ENCODE peak calls at places on chromosomes 11 and 22, in seven cellular contexts. S is HepG2; X is mesendoderm; Y is body of pancreas; M is CD4-positive, alpha-beta memory T cell; L is transverse colon; B is uterus. F is an unnamed sample. For H3K4me1, the result is how much of the 10 kb centered on the place peaks cover.

GRCh38 chr11:94325681-94326080 is 21.3 kb downstream of the IZUMO1R start:
- DNase-seq in S (peak), X (peak), Y (peak), M (peak), L (peak), B (no peak), F (peak)

GRCh38 chr11:18365736-18366135 is 28.6 kb upstream of the LDHA start:
- DNase-seq in S (no peak), X (no peak), Y (no peak), M (no peak), L (no peak), B (no peak), F (no peak)

GRCh38 chr22:27990451-27990840 is 71.4 kb upstream of the PITPNB start:
- DNase-seq in S (no peak), X (no peak), Y (peak), M (no peak), L (no peak), B (no peak), F (no peak)

GRCh38 chr11:73361953-73362776 is 14.0 kb upstream of the RELT start:
- DNase-seq in S (no peak), X (peak), Y (no peak), M (no peak), L (no peak), B (no peak), F (no peak)

GRCh38 chr11:30911247-30911646 is 325.1 kb upstream of the MPPED2 start:
- DNase-seq in S (no peak), X (peak), Y (no peak), M (no peak), L (no peak), B (no peak), F (no peak)

GRCh38 chr22:29625090-29625825 is 21.8 kb downstream of the NF2 start:
- DNase-seq in S (peak), X (peak), Y (peak), M (peak), L (peak), B (peak), F (peak)

GRCh38 chr22:23384451-23384850 is 195.6 kb downstream of the IGLL1 start:
- DNase-seq in S (no peak), X (no peak), Y (no peak), M (no peak), L (no peak), B (no peak), F (no peak)

GRCh38 chr22:50114221-50114981 is 24.6 kb downstream of the MOV10L1 start:
- DNase-seq in S (no peak), X (no peak), Y (no peak), M (no peak), L (no peak), B (no peak), F (no peak)

GRCh38 chr11:85918910-85919794 is 64.0 kb downstream of the CCDC83 start:
- DNase-seq in S (peak), X (no peak), Y (no peak), M (no peak), L (no peak), B (no peak), F (no peak)

GRCh38 chr11:120137187-120137610 is 714 bp downstream of the TRIM29 start:
- DNase-seq in S (no peak), X (no peak), Y (no peak), M (no peak), L (peak), B (peak), F (no peak)

GRCh38 chr22:43407591-43407990 is 4.2 kb upstream of the MPPED1 start:
- DNase-seq in S (no peak), X (no peak), Y (no peak), M (no peak), L (no peak), B (no peak), F (no peak)

GRCh38 chr22:42799061-42799460 is 58.0 kb downstream of the ARFGAP3 start:
- DNase-seq in S (no peak), X (no peak), Y (no peak), M (no peak), L (no peak), B (no peak), F (no peak)

GRCh38 chr22:24499706-24500105 is 4.6 kb downstream of the UPB1 start:
- DNase-seq in S (no peak), X (no peak), Y (no peak), M (no peak), L (no peak), B (no peak), F (no peak)

GRCh38 chr22:24501366-24502005 is 6.4 kb downstream of the UPB1 start:
- DNase-seq in S (peak), X (peak), Y (no peak), M (no peak), L (no peak), B (no peak), F (no peak)

GRCh38 chr22:24502540-24502939 is 7.4 kb downstream of the UPB1 start:
- DNase-seq in S (no peak), X (no peak), Y (no peak), M (no peak), L (no peak), B (no peak), F (no peak)

GRCh38 chr22:24498826-24499225 is 3.7 kb downstream of the UPB1 start:
- DNase-seq in S (no peak), X (no peak), Y (no peak), M (no peak), L (no peak), B (no peak), F (no peak)

GRCh38 chr22:24500251-24500820 is 5.2 kb downstream of the UPB1 start:
- DNase-seq in S (peak), X (no peak), Y (no peak), M (no peak), L (no peak), B (no peak), F (no peak)
- H3K4me1 ChIP-seq in S (half or more), X (under half), Y (under half), M (under half), L (under half), B (under half), F (under half)

DNA sequence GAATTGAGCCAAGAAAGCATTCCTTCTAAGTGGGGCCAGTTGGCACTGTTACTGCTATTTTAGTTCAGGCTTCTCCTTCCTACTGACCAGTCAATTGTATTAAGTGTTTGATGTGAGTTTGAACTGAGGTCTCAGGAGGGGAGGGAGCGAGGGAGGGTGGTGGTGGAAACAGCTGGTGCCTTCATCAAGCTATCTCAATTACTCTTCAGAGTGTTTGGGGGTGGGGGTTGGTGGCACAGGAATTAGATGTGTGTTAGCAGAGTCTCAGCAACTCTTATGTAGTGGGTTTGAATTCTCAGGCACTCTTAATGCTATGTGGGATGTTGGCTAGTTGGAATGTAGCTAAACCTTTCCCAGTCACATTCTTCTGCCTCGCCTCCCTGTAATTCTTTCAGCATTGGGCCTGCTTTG is 14.5 kb downstream of the CTNND1 start:
- DNase-seq in S (no peak), X (peak), Y (no peak), M (no peak), L (no peak), B (no peak), F (no peak)
- H3K4me1 ChIP-seq in S (half or more), X (under half), Y (half or more), M (under half), L (half or more), B (under half), F (under half)

DNA sequence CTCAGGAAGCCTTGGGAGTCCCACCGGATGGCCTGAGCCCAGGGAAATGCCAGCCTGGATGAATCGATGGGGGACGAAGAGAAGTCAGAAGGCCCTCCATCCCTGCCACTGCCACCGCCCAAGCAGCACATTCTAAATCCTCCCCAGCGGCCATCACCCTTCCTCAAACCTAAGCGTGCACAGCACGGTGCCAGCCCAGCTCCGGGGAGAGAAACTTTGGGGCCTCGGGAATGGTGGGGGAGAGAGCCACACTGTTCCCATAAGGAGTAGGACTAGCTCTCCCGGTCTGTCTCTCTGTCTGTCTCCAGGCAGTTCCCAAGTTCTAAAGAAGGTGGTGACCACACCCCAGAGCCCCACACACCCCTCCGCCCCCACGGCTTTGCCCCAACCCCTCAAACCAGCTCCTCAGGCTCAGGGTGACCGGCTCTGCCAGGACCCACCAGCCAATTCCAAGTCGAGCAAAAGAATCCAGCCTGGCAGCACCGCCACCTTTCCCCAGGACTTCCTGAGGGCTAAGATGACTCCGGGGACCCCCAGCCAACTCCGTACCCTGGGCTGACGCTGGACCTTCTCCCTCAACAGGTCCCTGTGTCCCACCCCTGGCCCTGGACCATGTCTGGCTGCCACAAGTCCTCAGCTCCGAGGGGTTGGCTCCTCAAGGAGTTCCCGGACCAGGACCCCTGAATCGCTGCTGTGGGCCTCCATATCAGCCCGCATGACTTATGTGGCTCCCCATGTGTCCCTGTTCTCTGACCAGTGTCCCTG is 2.7 kb downstream of the AHNAK start:
- DNase-seq in S (no peak), X (no peak), Y (no peak), M (no peak), L (no peak), B (no peak), F (no peak)
- H3K4me1 ChIP-seq in S (half or more), X (under half), Y (half or more), M (half or more), L (half or more), B (under half), F (half or more)

GRCh38 chr11:66116576-66117361 is 46.7 kb downstream of the PACS1 start:
- DNase-seq in S (no peak), X (no peak), Y (no peak), M (no peak), L (no peak), B (no peak), F (no peak)
- H3K4me1 ChIP-seq in S (half or more), X (under half), Y (half or more), M (half or more), L (under half), B (under half), F (under half)

GRCh38 chr22:21939392-21940319 is 13.0 kb downstream of the PPM1F start:
- DNase-seq in S (no peak), X (no peak), Y (no peak), M (no peak), L (no peak), B (no peak), F (no peak)

GRCh38 chr22:21937821-21938070 is 14.9 kb downstream of the PPM1F start:
- DNase-seq in S (no peak), X (no peak), Y (no peak), M (no peak), L (no peak), B (peak), F (no peak)

GRCh38 chr22:21937041-21937820 is 15.4 kb downstream of the PPM1F start:
- DNase-seq in S (no peak), X (no peak), Y (peak), M (no peak), L (peak), B (no peak), F (no peak)

GRCh38 chr22:21938906-21939305 is 13.7 kb downstream of the PPM1F start:
- DNase-seq in S (no peak), X (no peak), Y (no peak), M (no peak), L (no peak), B (no peak), F (no peak)

GRCh38 chr22:21938071-21938822 is 14.4 kb downstream of the PPM1F start:
- DNase-seq in S (peak), X (peak), Y (peak), M (peak), L (peak), B (peak), F (peak)
- H3K4me1 ChIP-seq in S (under half), X (under half), Y (under half), M (under half), L (under half), B (under half), F (under half)

DNA sequence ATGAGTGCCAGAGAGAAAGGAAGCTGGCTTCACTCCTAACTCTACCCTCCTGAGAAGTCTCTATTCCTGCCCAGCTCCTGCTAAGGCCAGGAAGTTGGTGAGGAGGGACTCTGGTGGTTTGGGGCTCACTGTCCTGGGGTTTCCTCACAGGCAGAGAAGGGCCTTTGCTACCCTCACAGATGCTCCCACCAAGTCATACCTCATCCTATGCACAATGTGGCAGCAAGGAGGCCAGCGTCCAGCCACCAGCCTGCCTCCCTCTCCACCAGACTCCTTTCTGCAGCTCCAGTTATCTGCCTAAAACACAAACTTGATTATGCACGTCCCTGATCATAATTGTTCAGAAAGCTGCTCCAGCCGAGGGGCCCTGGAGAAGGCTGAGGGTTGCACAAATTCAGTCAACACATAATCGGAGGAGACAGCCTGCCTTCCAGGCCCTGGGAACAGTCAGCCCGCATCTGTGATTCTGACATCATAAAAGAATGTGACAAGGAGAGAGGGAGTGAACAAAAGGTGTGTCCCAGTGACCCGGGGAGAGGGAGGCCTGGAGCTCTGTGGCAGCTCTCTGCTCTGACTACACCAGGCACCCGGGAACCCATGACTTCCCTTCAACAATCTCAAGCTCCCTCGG is 28.8 kb downstream of the DKK3 start:
- DNase-seq in S (no peak), X (peak), Y (no peak), M (no peak), L (no peak), B (peak), F (no peak)
- H3K4me1 ChIP-seq in S (under half), X (under half), Y (under half), M (under half), L (under half), B (under half), F (under half)

GRCh38 chr11:83746921-83747585 is 460.9 kb upstream of the CCDC90B start:
- DNase-seq in S (no peak), X (no peak), Y (no peak), M (no peak), L (no peak), B (no peak), F (no peak)
- H3K4me1 ChIP-seq in S (under half), X (under half), Y (under half), M (under half), L (under half), B (under half), F (under half)

DNA sequence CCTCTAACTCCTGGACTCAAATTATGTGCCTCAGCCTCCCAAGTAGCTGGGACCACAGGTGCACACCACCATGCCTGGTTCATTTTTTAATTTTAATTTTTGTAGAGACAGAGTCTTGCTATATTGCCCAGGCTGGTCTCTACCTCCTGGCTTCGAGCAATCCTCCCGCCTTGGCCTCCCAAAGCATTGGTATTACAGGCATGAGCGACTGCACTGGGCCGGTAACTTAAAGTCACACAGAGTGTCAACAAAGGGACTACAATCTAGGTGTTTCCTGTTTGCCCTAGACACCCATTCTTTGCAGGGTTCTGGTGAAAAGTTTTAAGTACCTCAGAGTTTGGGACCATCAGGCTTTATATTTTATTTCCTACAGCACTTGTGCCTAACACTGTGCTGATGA is 8.4 kb downstream of the UVRAG start:
- DNase-seq in S (no peak), X (no peak), Y (no peak), M (no peak), L (no peak), B (no peak), F (no peak)
- H3K4me1 ChIP-seq in S (half or more), X (under half), Y (under half), M (under half), L (under half), B (under half), F (under half)

GRCh38 chr11:79419120-79419519 is 21.7 kb downstream of the TENM4 start:
- DNase-seq in S (peak), X (peak), Y (no peak), M (no peak), L (peak), B (no peak), F (no peak)
- H3K4me1 ChIP-seq in S (under half), X (under half), Y (under half), M (under half), L (under half), B (under half), F (under half)

DNA sequence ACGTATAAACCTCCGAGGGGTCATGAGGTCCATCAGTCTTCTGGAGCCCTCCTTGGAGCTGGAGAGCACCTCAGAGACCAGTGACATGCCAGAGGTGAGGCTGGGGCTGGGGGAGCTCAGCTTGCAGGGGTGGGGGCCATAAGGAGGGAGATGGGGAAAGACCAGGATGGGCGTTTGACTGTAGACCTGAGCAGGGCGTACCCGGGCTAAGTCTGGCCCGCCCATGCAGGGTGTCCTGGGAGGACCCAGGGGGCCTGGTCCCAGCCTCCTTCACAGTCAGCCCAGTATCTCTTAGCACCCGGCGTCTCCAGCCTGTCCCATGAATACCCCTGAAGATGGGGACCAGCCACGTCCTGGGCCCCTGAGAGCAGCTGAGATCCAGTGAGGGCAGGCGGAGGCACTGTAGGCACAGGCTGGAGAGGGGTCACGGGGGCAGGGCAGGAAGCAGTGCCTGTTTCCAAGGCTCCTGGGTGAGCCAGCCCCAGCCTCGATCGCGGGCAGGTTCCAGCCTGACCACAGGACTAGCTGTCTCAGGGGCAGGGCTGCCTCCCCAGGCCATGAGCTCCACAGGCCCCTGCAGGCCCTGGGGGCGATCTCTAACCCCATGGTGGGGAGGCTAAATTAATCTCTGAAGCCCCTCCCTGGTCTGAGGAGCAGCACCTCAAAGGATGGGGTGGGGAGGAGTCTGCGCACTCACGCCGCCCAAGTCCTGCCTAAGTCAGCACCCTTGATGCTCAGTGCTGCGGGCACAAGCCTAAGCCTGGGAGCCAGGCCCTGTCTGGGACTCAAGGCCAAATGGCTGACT is 7.1 kb downstream of the SSH3 start:
- DNase-seq in S (no peak), X (no peak), Y (no peak), M (no peak), L (no peak), B (no peak), F (no peak)
- H3K4me1 ChIP-seq in S (under half), X (under half), Y (under half), M (under half), L (under half), B (under half), F (under half)

F was measured in MM.1S.